ENCODE peak calls at places on chromosomes 7 and 10, in nine cellular contexts. D is ovary, S is H1, Y is suprapubic skin, Q is adrenal gland, X is gastrocnemius medialis, V is body of pancreas, I is prostate gland, C is tibial nerve. M is an unnamed sample. For H3K27me3, the result is how much of the 10 kb centered on the place peaks cover.

GRCh38 chr10:76559889-76560215 is 1077.8 kb downstream of the KCNMA1 start:
- DNase-seq in Y (no peak), C (no peak), Q (no peak), S (no peak), V (no peak), D (no peak), X (no peak), I (no peak), M (no peak)

GRCh38 chr10:4278161-4278560 is 493.2 kb upstream of the KLF6 start:
- DNase-seq in I (no peak), V (no peak), D (no peak), Q (no peak), X (no peak), C (no peak), S (no peak), Y (no peak), M (no peak)

GRCh38 chr7:47300472-47301021 is 281.4 kb downstream of the TNS3 start:
- DNase-seq in I (no peak), X (no peak), D (no peak), Y (no peak), C (no peak), S (peak), Q (no peak), V (peak), M (no peak)

GRCh38 chr10:29081971-29082699 is 206.7 kb upstream of the LYZL1 start:
- DNase-seq in S (no peak), Q (no peak), X (no peak), D (no peak), I (no peak), C (no peak), Y (no peak), V (no peak), M (no peak)

GRCh38 chr10:99312501-99312900 is 16.7 kb upstream of the CNNM1 start:
- DNase-seq in Q (no peak), D (no peak), V (no peak), S (no peak), Y (no peak), I (no peak), C (no peak), X (no peak), M (no peak)

GRCh38 chr7:47937711-47938573 is 10.3 kb downstream of the PKD1L1 start:
- DNase-seq in V (no peak), X (no peak), Y (no peak), I (no peak), Q (no peak), C (no peak), S (no peak), D (no peak), M (no peak)

GRCh38 chr10:75607576-75607975 is 176.2 kb downstream of the LRMDA start:
- DNase-seq in C (no peak), I (no peak), V (no peak), D (no peak), X (no peak), S (no peak), Q (no peak), Y (no peak), M (no peak)

GRCh38 chr7:46881507-46882127 is 700.3 kb downstream of the TNS3 start:
- DNase-seq in D (no peak), V (no peak), C (no peak), Q (no peak), Y (no peak), S (no peak), X (no peak), I (no peak), M (no peak)

GRCh38 chr7:15602236-15602635 is 40.4 kb upstream of the AGMO start:
- DNase-seq in D (no peak), Y (no peak), V (no peak), Q (no peak), X (no peak), C (no peak), I (no peak), S (no peak), M (no peak)

GRCh38 chr7:39016609-39017008 is 38.9 kb downstream of the POU6F2 start:
- DNase-seq in Q (no peak), V (peak), X (no peak), C (no peak), Y (no peak), S (no peak), D (no peak), I (peak), M (peak)

GRCh38 chr7:106630648-106631047 is 30.3 kb downstream of the CCDC71L start:
- DNase-seq in C (no peak), I (no peak), Q (no peak), S (no peak), D (no peak), V (no peak), Y (no peak), X (no peak), M (no peak)

GRCh38 chr10:23530079-23530478 is 91.2 kb downstream of the OTUD1 start:
- DNase-seq in Q (no peak), C (no peak), Y (no peak), D (no peak), I (no peak), X (no peak), V (no peak), S (no peak), M (no peak)

GRCh38 chr7:117630501-117630900 is 150.7 kb downstream of the CFTR start:
- DNase-seq in I (no peak), V (no peak), D (no peak), Y (no peak), Q (no peak), X (no peak), C (no peak), S (no peak), M (no peak)

GRCh38 chr10:112842832-112843360 is 107.2 kb upstream of the TCF7L2 start:
- DNase-seq in I (no peak), C (no peak), X (no peak), D (no peak), Q (peak), S (no peak), Y (no peak), V (no peak), M (no peak)

GRCh38 chr7:85184599-85185354 is 2.1 kb downstream of the SEMA3D start:
- DNase-seq in I (no peak), C (no peak), S (peak), Q (peak), V (no peak), Y (peak), D (peak), X (no peak), M (no peak)

GRCh38 chr7:111138196-111138569 is 47.3 kb downstream of the LRRN3 start:
- DNase-seq in I (peak), Y (no peak), X (peak), S (no peak), Q (peak), V (peak), D (peak), C (peak), M (no peak)

GRCh38 chr7:39510738-39511372 is 55.3 kb upstream of the YAE1 start:
- DNase-seq in Y (no peak), Q (no peak), D (no peak), S (no peak), V (no peak), C (no peak), X (no peak), I (no peak), M (no peak)

GRCh38 chr10:130022501-130023299 is 58.6 kb upstream of the EBF3 start:
- DNase-seq in X (no peak), S (no peak), Q (no peak), Y (no peak), I (no peak), C (no peak), V (no peak), D (no peak), M (no peak)

GRCh38 chr10:118838364-118838763 is 83.6 kb upstream of the CACUL1 start:
- DNase-seq in D (no peak), I (no peak), C (no peak), X (no peak), Q (no peak), Y (no peak), V (no peak), S (no peak), M (no peak)

GRCh38 chr7:47669178-47669878 is 87.4 kb upstream of the TNS3 start:
- DNase-seq in D (peak), I (no peak), S (no peak), X (peak), Q (peak), C (peak), Y (peak), V (peak), M (peak)

GRCh38 chr10:5229019-5229418 is 32.4 kb downstream of the AKR1C4 start:
- DNase-seq in V (no peak), Q (no peak), D (no peak), Y (no peak), S (no peak), I (no peak), C (no peak), X (no peak), M (no peak)

GRCh38 chr10:128609460-128609859 is 483.2 kb upstream of the MKI67 start:
- DNase-seq in C (no peak), Y (no peak), D (no peak), S (no peak), Q (no peak), I (no peak), V (no peak), X (no peak), M (no peak)

GRCh38 chr7:98836811-98837631 is 32.8 kb downstream of the TMEM130 start:
- DNase-seq in D (no peak), C (no peak), Q (peak), Y (no peak), V (peak), S (peak), X (no peak), I (no peak), M (no peak)

GRCh38 chr7:107045195-107045960 is 873 bp downstream of the PRKAR2B start:
- DNase-seq in C (no peak), Q (no peak), S (no peak), V (no peak), D (no peak), Y (no peak), X (no peak), I (no peak), M (no peak)

GRCh38 chr10:110746254-110746826 is 102.2 kb downstream of the RBM20 start:
- DNase-seq in S (peak), Q (peak), C (peak), I (peak), Y (peak), X (peak), D (peak), V (peak), M (peak)

GRCh38 chr10:116038259-116038658 is 234.7 kb downstream of the GFRA1 start:
- DNase-seq in I (peak), Y (peak), Q (peak), X (peak), C (peak), S (no peak), V (peak), D (no peak), M (peak)

GRCh38 chr10:114357591-114357990 is 46.7 kb downstream of the AFAP1L2 start:
- DNase-seq in C (no peak), Y (no peak), V (no peak), X (no peak), S (no peak), Q (no peak), D (no peak), I (no peak), M (no peak)

GRCh38 chr10:25392132-25392531 is 217.3 kb downstream of the GPR158 start:
- DNase-seq in V (no peak), S (no peak), Q (no peak), Y (no peak), I (no peak), D (peak), C (no peak), X (no peak), M (no peak)

GRCh38 chr10:125149278-125150047 is 10.9 kb downstream of the CTBP2 start:
- DNase-seq in V (no peak), D (peak), S (no peak), C (peak), I (no peak), Q (peak), X (peak), Y (peak), M (no peak)

GRCh38 chr10:95389176-95389575 is 98.4 kb upstream of the PDLIM1 start:
- DNase-seq in V (no peak), Q (no peak), S (no peak), D (no peak), C (no peak), X (no peak), I (no peak), Y (no peak), M (no peak)

GRCh38 chr10:50326757-50327701 is 75.7 kb upstream of the ASAH2 start:
- DNase-seq in Q (peak), V (no peak), Y (no peak), S (no peak), X (no peak), I (peak), D (no peak), C (no peak), M (no peak)

GRCh38 chr10:58555170-58555929 is 42.7 kb downstream of the BICC1 start:
- DNase-seq in S (no peak), X (no peak), V (no peak), Q (no peak), C (no peak), D (no peak), I (no peak), Y (no peak), M (no peak)

GRCh38 chr10:102131286-102132170 is 1.3 kb upstream of the PPRC1 start:
- DNase-seq in Y (no peak), V (no peak), D (no peak), X (no peak), S (no peak), Q (no peak), C (no peak), I (no peak), M (no peak)

GRCh38 chr10:43128958-43129706 is 9.1 kb upstream of the CSGALNACT2 start:
- DNase-seq in C (no peak), D (no peak), Q (peak), Y (no peak), V (no peak), I (no peak), X (no peak), S (peak), M (peak)

GRCh38 chr7:140218656-140219055 is 41.9 kb upstream of the KDM7A start:
- DNase-seq in D (no peak), Y (no peak), X (no peak), I (no peak), Q (no peak), V (no peak), C (no peak), S (no peak), M (no peak)
- H3K27me3 ChIP-seq in D (under half), Y (under half), X (under half), I (under half), Q (under half), V (under half), C (under half), S (under half), M (under half)

GRCh38 chr7:7761974-7762769 is 43.8 kb upstream of the RPA3 start:
- DNase-seq in C (peak), X (no peak), D (no peak), V (no peak), I (no peak), Y (no peak), Q (no peak), S (no peak), M (no peak)
- TF ChIP-seq POLR2A in C (no peak), X (no peak), D (no peak), V (no peak), I (no peak), Y (no peak), Q (no peak), S (no peak), M (no peak)

GRCh38 chr10:79377557-79378382 is 30.5 kb downstream of the PPIF start:
- DNase-seq in Q (no peak), C (no peak), S (no peak), I (no peak), X (no peak), V (no peak), D (no peak), Y (no peak), M (no peak)
- H3K4me3 ChIP-seq in Q (no peak), C (no peak), S (no peak), I (no peak), X (no peak), V (no peak), D (no peak), Y (no peak), M (no peak)

GRCh38 chr7:1268866-1269265 is 36.2 kb downstream of the UNCX start:
- DNase-seq in Y (no peak), X (no peak), Q (no peak), S (no peak), I (no peak), C (no peak), D (no peak), V (no peak), M (no peak)
- H3K27me3 ChIP-seq in Y (half or more), X (under half), Q (under half), S (under half), I (under half), C (half or more), D (under half), V (under half), M (half or more)

GRCh38 chr7:129054438-129055293 is at the start of gene TNPO3:
- DNase-seq in Y (peak), S (peak), Q (peak), I (peak), V (peak), D (peak), X (peak), C (peak), M (peak)
- TF ChIP-seq POLR2A in Y (peak), S (peak), Q (peak), I (peak), V (peak), D (peak), X (peak), C (peak), M (peak)